ENCODE peak calls at places on chromosome 18, in ten cellular contexts. D is activated T-cell treated with anti-CD3 and anti-CD28 coated beads for 1 hour; P is cerebellar cortex; V is frontal cortex; O is amniotic stem cell; T is kidney; M is LoVo; C is substantia nigra; X is CD4-positive, CD25-positive, alpha-beta regulatory T cell; B is activated T-helper 1 cell treated with anti-CD3 and anti-CD28 coated beads, Interleukin-12 subunit alpha, Interleukin-12 subunit beta, Interleukin-2, Interleukin-4 antibody, amounts not matched to agents 30 ng/mL and 10 ng/mL and 1 ng/mL, durations not matched to agents 14 hours and 24 hours and 36 hours. H is an unnamed sample.

GRCh38 chr18:21678897-21679296 is 25.7 kb downstream of the ABHD3 start:
- DNase-seq in D (no peak), P (no peak), V (no peak), O (no peak), T (no peak), M (no peak), C (no peak), X (no peak), B (no peak), H (no peak)

GRCh38 chr18:5895300-5895885 is at the start of gene TMEM200C:
- DNase-seq in D (no peak), P (no peak), V (peak; percentile 71), O (no peak), T (peak; percentile 69), M (no peak), C (no peak), X (no peak), B (no peak), H (no peak)

GRCh38 chr18:78983530-78983929 is 3.9 kb downstream of the SALL3 start:
- DNase-seq in D (no peak), P (no peak), V (no peak), O (no peak), T (no peak), M (no peak), C (no peak), X (no peak), B (no peak), H (no peak)

GRCh38 chr18:58533771-58534170 is 95.1 kb downstream of the ALPK2 start:
- DNase-seq in D (no peak), P (no peak), V (no peak), O (no peak), T (no peak), M (no peak), C (no peak), X (no peak), B (no peak), H (no peak)

GRCh38 chr18:55088000-55088401 is 128.7 kb upstream of the CCDC68 start:
- DNase-seq in D (no peak), P (no peak), V (no peak), O (no peak), T (no peak), M (peak; percentile 42), C (no peak), X (no peak), B (no peak), H (no peak)

GRCh38 chr18:12398625-12399024 is 9.1 kb upstream of the PRELID3A start:
- DNase-seq in D (no peak), P (no peak), V (no peak), O (no peak), T (no peak), M (no peak), C (no peak), X (no peak), B (no peak), H (no peak)

GRCh38 chr18:32280188-32280783 is 90.4 kb downstream of the MEP1B start:
- DNase-seq in D (no peak), P (no peak), V (no peak), O (no peak), T (no peak), M (no peak), C (no peak), X (no peak), B (no peak), H (no peak)

GRCh38 chr18:46482831-46483230 is 174.2 kb downstream of the LOXHD1 start:
- DNase-seq in D (no peak), P (no peak), V (no peak), O (no peak), T (no peak), M (no peak), C (no peak), X (no peak), B (no peak), H (no peak)

GRCh38 chr18:55425698-55426097 is 162.3 kb downstream of the TCF4 start:
- DNase-seq in D (no peak), P (peak; percentile 16), V (no peak), O (no peak), T (no peak), M (no peak), C (no peak), X (no peak), B (no peak), H (no peak)

GRCh38 chr18:79573921-79574491 is 105.6 kb upstream of the CTDP1 start:
- DNase-seq in D (no peak), P (no peak), V (no peak), O (no peak), T (peak; percentile 54), M (no peak), C (no peak), X (no peak), B (no peak), H (no peak)

GRCh38 chr18:48834421-48835011 is 116.2 kb downstream of the SMAD7 start:
- DNase-seq in D (peak; percentile 54), P (peak; percentile 88), V (no peak), O (peak; percentile 79), T (peak; percentile 94), M (peak; percentile 58), C (peak; percentile 16), X (peak; percentile 83), B (peak; percentile 68), H (peak; percentile 76)

GRCh38 chr18:52950153-52950552 is 610.2 kb downstream of the DCC start:
- DNase-seq in D (no peak), P (no peak), V (no peak), O (no peak), T (no peak), M (no peak), C (no peak), X (no peak), B (no peak), H (no peak)

GRCh38 chr18:26458526-26459232 is 89.7 kb downstream of the KCTD1 start:
- DNase-seq in D (no peak), P (no peak), V (no peak), O (no peak), T (no peak), M (no peak), C (no peak), X (peak; percentile 9), B (peak; percentile 1), H (no peak)

GRCh38 chr18:33440384-33441043 is at the start of gene CCDC178:
- DNase-seq in D (no peak), P (no peak), V (peak; percentile 34), O (no peak), T (peak; percentile 81), M (no peak), C (no peak), X (no peak), B (no peak), H (no peak)

GRCh38 chr18:56233595-56233994 is 404.8 kb downstream of the TXNL1 start:
- DNase-seq in D (no peak), P (peak; percentile 44), V (no peak), O (peak; percentile 74), T (no peak), M (no peak), C (no peak), X (no peak), B (no peak), H (no peak)

GRCh38 chr18:35029770-35030169 is 11.4 kb upstream of the MAPRE2 start:
- DNase-seq in D (no peak), P (no peak), V (no peak), O (no peak), T (no peak), M (no peak), C (no peak), X (peak; percentile 77), B (no peak), H (no peak)

GRCh38 chr18:14098428-14098827 is 33.8 kb downstream of the ZNF519 start:
- DNase-seq in D (no peak), P (no peak), V (no peak), O (no peak), T (no peak), M (no peak), C (no peak), X (no peak), B (no peak), H (no peak)

GRCh38 chr18:31723998-31724711 is 36.5 kb downstream of the SLC25A52 start:
- DNase-seq in D (no peak), P (peak; percentile 20), V (no peak), O (no peak), T (peak; percentile 77), M (no peak), C (peak; percentile 23), X (no peak), B (no peak), H (no peak)

GRCh38 chr18:3599861-3600260 is 149.9 kb downstream of the TGIF1 start:
- DNase-seq in D (no peak), P (no peak), V (no peak), O (no peak), T (no peak), M (no peak), C (no peak), X (no peak), B (no peak), H (no peak)

GRCh38 chr18:45449761-45450227 is 165.5 kb upstream of the SLC14A2 start:
- DNase-seq in D (no peak), P (peak; percentile 91), V (peak; percentile 2), O (no peak), T (peak; percentile 94), M (no peak), C (no peak), X (no peak), B (no peak), H (no peak)

GRCh38 chr18:23703057-23703986 is 14.1 kb downstream of the LAMA3 start:
- DNase-seq in D (no peak), P (peak; percentile 22), V (no peak), O (peak; percentile 42), T (no peak), M (no peak), C (no peak), X (peak; percentile 54), B (no peak), H (no peak)

GRCh38 chr18:41940506-41941215 is 14.4 kb upstream of the PIK3C3 start:
- DNase-seq in D (no peak), P (peak; percentile 49), V (no peak), O (peak; percentile 69), T (no peak), M (peak; percentile 17), C (no peak), X (no peak), B (no peak), H (no peak)

GRCh38 chr18:22999212-22999611 is 66.1 kb downstream of the RBBP8 start:
- DNase-seq in D (no peak), P (no peak), V (no peak), O (no peak), T (no peak), M (no peak), C (no peak), X (no peak), B (no peak), H (no peak)

GRCh38 chr18:51857989-51858388 is 482.0 kb upstream of the DCC start:
- DNase-seq in D (no peak), P (no peak), V (no peak), O (no peak), T (no peak), M (no peak), C (no peak), X (no peak), B (no peak), H (no peak)

GRCh38 chr18:25710981-25711380 is 359.0 kb upstream of the ZNF521 start:
- DNase-seq in D (no peak), P (no peak), V (no peak), O (no peak), T (no peak), M (no peak), C (no peak), X (no peak), B (no peak), H (no peak)

GRCh38 chr18:57797209-57797651 is 5.9 kb downstream of the ATP8B1 start:
- DNase-seq in D (no peak), P (no peak), V (no peak), O (no peak), T (no peak), M (peak; percentile 76), C (no peak), X (no peak), B (no peak), H (no peak)

GRCh38 chr18:56423626-56424025 is 214.8 kb downstream of the TXNL1 start:
- DNase-seq in D (no peak), P (no peak), V (no peak), O (no peak), T (no peak), M (no peak), C (no peak), X (no peak), B (no peak), H (no peak)